ENCODE peak calls at places on chromosomes 13 and 19, in nine cellular contexts. One of them, this sample, is unnamed.

GRCh38 chr19:32322541-32322940 is 22.9 kb upstream of the ZNF507 start:
- DNase-seq in Calu3: no peak
- DNase-seq in Peyer's patch: no peak
- DNase-seq in LoVo: peak
- DNase-seq in WTC11: no peak
- DNase-seq in HTR-8/SVneo: no peak
- DNase-seq in stimulated activated CD4-positive, alpha-beta T cell treated with anti-CD3 and anti-CD28 coated beads, TNF-alpha, amount 100 ng/mL, for 1 hour: no peak
- DNase-seq in hepatic stellate cell: no peak
- DNase-seq in memory B cell: no peak
- DNase-seq in this sample: no peak

GRCh38 chr13:66180806-66181205 is 1049.3 kb downstream of the PCDH9 start:
- DNase-seq in Calu3: no peak
- DNase-seq in Peyer's patch: no peak
- DNase-seq in LoVo: no peak
- DNase-seq in WTC11: no peak
- DNase-seq in HTR-8/SVneo: no peak
- DNase-seq in stimulated activated CD4-positive, alpha-beta T cell treated with anti-CD3 and anti-CD28 coated beads, TNF-alpha, amount 100 ng/mL, for 1 hour: no peak
- DNase-seq in hepatic stellate cell: no peak
- DNase-seq in memory B cell: no peak
- DNase-seq in this sample: no peak

GRCh38 chr13:107562222-107562621 is 653.1 kb downstream of the LIG4 start:
- DNase-seq in Calu3: no peak
- DNase-seq in Peyer's patch: no peak
- DNase-seq in LoVo: no peak
- DNase-seq in WTC11: no peak
- DNase-seq in HTR-8/SVneo: no peak
- DNase-seq in stimulated activated CD4-positive, alpha-beta T cell treated with anti-CD3 and anti-CD28 coated beads, TNF-alpha, amount 100 ng/mL, for 1 hour: no peak
- DNase-seq in hepatic stellate cell: no peak
- DNase-seq in memory B cell: no peak
- DNase-seq in this sample: no peak

GRCh38 chr19:8577247-8577646 is at the start of gene MYO1F:
- DNase-seq in Calu3: no peak
- DNase-seq in Peyer's patch: peak
- DNase-seq in LoVo: no peak
- DNase-seq in WTC11: no peak
- DNase-seq in HTR-8/SVneo: no peak
- DNase-seq in stimulated activated CD4-positive, alpha-beta T cell treated with anti-CD3 and anti-CD28 coated beads, TNF-alpha, amount 100 ng/mL, for 1 hour: no peak
- DNase-seq in hepatic stellate cell: no peak
- DNase-seq in memory B cell: no peak
- DNase-seq in this sample: no peak

GRCh38 chr19:51097796-51098195 is 10.4 kb downstream of the CTU1 start:
- DNase-seq in Calu3: no peak
- DNase-seq in Peyer's patch: no peak
- DNase-seq in LoVo: no peak
- DNase-seq in WTC11: no peak
- DNase-seq in HTR-8/SVneo: no peak
- DNase-seq in stimulated activated CD4-positive, alpha-beta T cell treated with anti-CD3 and anti-CD28 coated beads, TNF-alpha, amount 100 ng/mL, for 1 hour: no peak
- DNase-seq in hepatic stellate cell: no peak
- DNase-seq in memory B cell: no peak
- DNase-seq in this sample: no peak

GRCh38 chr13:105346141-105346766 is 1189.2 kb downstream of the EFNB2 start:
- DNase-seq in Calu3: no peak
- DNase-seq in Peyer's patch: no peak
- DNase-seq in LoVo: peak
- DNase-seq in WTC11: no peak
- DNase-seq in HTR-8/SVneo: peak
- DNase-seq in stimulated activated CD4-positive, alpha-beta T cell treated with anti-CD3 and anti-CD28 coated beads, TNF-alpha, amount 100 ng/mL, for 1 hour: no peak
- DNase-seq in hepatic stellate cell: peak
- DNase-seq in memory B cell: no peak
- DNase-seq in this sample: no peak

GRCh38 chr19:41219924-41220567 is 1.0 kb downstream of the AXL start:
- DNase-seq in Calu3: peak
- DNase-seq in Peyer's patch: no peak
- DNase-seq in LoVo: no peak
- DNase-seq in WTC11: no peak
- DNase-seq in HTR-8/SVneo: peak
- DNase-seq in stimulated activated CD4-positive, alpha-beta T cell treated with anti-CD3 and anti-CD28 coated beads, TNF-alpha, amount 100 ng/mL, for 1 hour: no peak
- DNase-seq in hepatic stellate cell: peak
- DNase-seq in memory B cell: no peak
- DNase-seq in this sample: peak

GRCh38 chr19:43300876-43301765 is 31.8 kb upstream of the PSG9 start:
- DNase-seq in Calu3: no peak
- DNase-seq in Peyer's patch: no peak
- DNase-seq in LoVo: no peak
- DNase-seq in WTC11: no peak
- DNase-seq in HTR-8/SVneo: no peak
- DNase-seq in stimulated activated CD4-positive, alpha-beta T cell treated with anti-CD3 and anti-CD28 coated beads, TNF-alpha, amount 100 ng/mL, for 1 hour: no peak
- DNase-seq in hepatic stellate cell: no peak
- DNase-seq in memory B cell: no peak
- DNase-seq in this sample: no peak

GRCh38 chr13:100454876-100455275 is 133.7 kb downstream of the GGACT start:
- DNase-seq in Calu3: peak
- DNase-seq in Peyer's patch: no peak
- DNase-seq in LoVo: peak
- DNase-seq in WTC11: no peak
- DNase-seq in HTR-8/SVneo: no peak
- DNase-seq in stimulated activated CD4-positive, alpha-beta T cell treated with anti-CD3 and anti-CD28 coated beads, TNF-alpha, amount 100 ng/mL, for 1 hour: no peak
- DNase-seq in hepatic stellate cell: no peak
- DNase-seq in memory B cell: no peak
- DNase-seq in this sample: no peak

GRCh38 chr19:44796701-44797115 is 12.2 kb upstream of the BCAM start:
- DNase-seq in Calu3: no peak
- DNase-seq in Peyer's patch: peak
- DNase-seq in LoVo: no peak
- DNase-seq in WTC11: no peak
- DNase-seq in HTR-8/SVneo: no peak
- DNase-seq in stimulated activated CD4-positive, alpha-beta T cell treated with anti-CD3 and anti-CD28 coated beads, TNF-alpha, amount 100 ng/mL, for 1 hour: no peak
- DNase-seq in hepatic stellate cell: no peak
- DNase-seq in memory B cell: no peak
- DNase-seq in this sample: peak